ENCODE peak calls at places on chromosomes 6 and 20, in eight cellular contexts. J is heart right ventricle; M is PC-3; N is left ventricle myocardium inferior; E is astrocyte; H is effector memory CD4-positive, alpha-beta T cell; D is fibroblast of lung; X is naive thymus-derived CD4-positive, alpha-beta T cell. Q is an unnamed sample.

GRCh38 chr6:122790740-122791679 is 2.0 kb downstream of the SMPDL3A start:
- DNase-seq in J (no peak), M (no peak), D (no peak), X (no peak), E (no peak), H (no peak), N (no peak), Q (no peak)

GRCh38 chr20:58014628-58015315 is 213.7 kb downstream of the ANKRD60 start:
- DNase-seq in D (peak; percentile 75), M (peak; percentile 98), J (no peak), N (no peak), E (peak; percentile 68), X (peak; percentile 67), H (no peak), Q (peak; percentile 69)

GRCh38 chr20:45311589-45312211 is 3.6 kb upstream of the MATN4 start:
- DNase-seq in N (peak; percentile 40), D (peak; percentile 38), X (peak; percentile 38), H (peak; percentile 24), J (peak; percentile 61), E (peak; percentile 17), M (peak; percentile 81), Q (no peak)

GRCh38 chr6:10599046-10599445 is 77.9 kb downstream of the GCNT2 start:
- DNase-seq in M (no peak), H (no peak), D (no peak), E (no peak), X (no peak), J (no peak), N (no peak), Q (no peak)

GRCh38 chr20:35511814-35512420 is 17.5 kb downstream of the C20orf173 start:
- DNase-seq in X (no peak), D (peak; percentile 45), H (no peak), E (peak; percentile 35), M (peak; percentile 68), J (no peak), N (no peak), Q (no peak)

GRCh38 chr6:35034411-35035171 is 106.5 kb downstream of the TCP11 start:
- DNase-seq in J (peak; percentile 73), N (peak; percentile 71), H (no peak), D (no peak), M (peak; percentile 36), X (no peak), E (no peak), Q (no peak)

GRCh38 chr6:35343092-35343834 is 905 bp downstream of the PPARD start:
- DNase-seq in H (no peak), E (peak; percentile 47), M (peak; percentile 27), D (peak; percentile 47), X (no peak), N (peak; percentile 36), J (peak; percentile 52), Q (no peak)

GRCh38 chr6:52497652-52498408 is 77.7 kb downstream of the EFHC1 start:
- DNase-seq in J (no peak), D (peak; percentile 64), H (no peak), X (no peak), M (no peak), N (peak; percentile 46), E (peak; percentile 62), Q (no peak)

GRCh38 chr6:29743568-29743967 is 20.3 kb downstream of the HLA-F start:
- DNase-seq in E (no peak), X (no peak), M (no peak), H (no peak), N (no peak), D (no peak), J (no peak), Q (no peak)

GRCh38 chr20:33551778-33552177 is 61.9 kb downstream of the CBFA2T2 start:
- DNase-seq in H (no peak), E (peak; percentile 66), N (no peak), X (no peak), J (no peak), D (peak; percentile 69), M (no peak), Q (no peak)

GRCh38 chr6:105587349-105588115 is 184.7 kb upstream of the PREP start:
- DNase-seq in J (no peak), M (peak; percentile 84), N (no peak), E (peak; percentile 95), H (no peak), X (peak; percentile 9), D (peak; percentile 94), Q (peak; percentile 86)

GRCh38 chr20:9375221-9375681 is 139.1 kb upstream of the LAMP5 start:
- DNase-seq in D (no peak), N (no peak), J (no peak), E (peak; percentile 14), H (no peak), M (no peak), X (no peak), Q (no peak)

GRCh38 chr20:16601019-16601418 is 27.8 kb upstream of the KIF16B start:
- DNase-seq in X (no peak), J (no peak), E (no peak), D (no peak), M (no peak), H (no peak), N (no peak), Q (no peak)

GRCh38 chr20:17768267-17768666 is 68.5 kb downstream of the BANF2 start:
- DNase-seq in J (no peak), E (no peak), D (no peak), H (no peak), X (no peak), M (no peak), N (no peak), Q (no peak)

GRCh38 chr6:164095056-164095455 is 680.5 kb downstream of the QKI start:
- DNase-seq in J (no peak), D (peak; percentile 77), X (no peak), M (no peak), H (no peak), E (peak; percentile 73), N (no peak), Q (no peak)

GRCh38 chr20:58870293-58871014 is 17.9 kb downstream of the GNAS start:
- DNase-seq in E (no peak), D (no peak), H (peak; percentile 45), N (peak; percentile 57), M (peak; percentile 91), X (peak; percentile 35), J (peak; percentile 58), Q (no peak)

GRCh38 chr6:132218063-132218696 is 183.1 kb downstream of the MOXD1 start:
- DNase-seq in J (no peak), H (no peak), D (peak; percentile 35), X (no peak), E (no peak), N (no peak), M (peak; percentile 42), Q (no peak)

DNA sequence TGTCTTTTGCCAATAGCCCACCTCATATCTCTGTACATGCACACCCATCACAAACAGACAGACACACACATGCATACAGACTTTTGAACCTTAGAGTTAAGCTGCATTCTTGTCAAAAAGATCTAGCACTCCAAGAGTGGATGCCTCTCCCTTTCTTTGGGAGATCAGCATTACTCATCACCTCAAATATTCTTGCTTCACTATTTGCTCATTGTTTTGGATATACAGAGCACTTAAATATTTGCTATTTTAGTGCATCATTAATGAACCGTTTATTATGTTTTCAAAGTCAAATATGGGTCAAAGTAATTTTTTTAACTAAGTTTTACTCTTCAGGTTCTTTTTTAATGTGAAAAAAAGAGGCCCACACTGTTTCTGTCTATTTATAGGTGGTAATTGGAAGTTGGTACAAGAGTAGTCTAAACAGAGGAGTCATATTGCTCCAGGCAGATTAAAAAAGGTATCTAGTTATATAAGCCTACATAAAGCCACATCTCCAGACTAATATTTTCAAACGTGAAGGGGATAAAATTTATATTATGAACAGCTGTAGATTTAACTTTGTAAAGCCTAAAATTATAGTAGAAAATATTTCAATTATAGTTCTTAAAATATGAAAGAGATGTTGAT is 102.6 kb downstream of the FLRT3 start:
- DNase-seq in D (peak; percentile 74), E (peak; percentile 67), J (no peak), N (no peak), H (no peak), X (no peak), M (peak; percentile 76), Q (peak; percentile 5)
- H3K27ac ChIP-seq in D (no peak overlapping the region), E (peak overlapping the region; percentile 7), J (no peak overlapping the region), N (no peak overlapping the region), H (no peak overlapping the region), X (no peak overlapping the region), M (peak overlapping the region; percentile 25), Q (peak overlapping the region; percentile 38)

DNA sequence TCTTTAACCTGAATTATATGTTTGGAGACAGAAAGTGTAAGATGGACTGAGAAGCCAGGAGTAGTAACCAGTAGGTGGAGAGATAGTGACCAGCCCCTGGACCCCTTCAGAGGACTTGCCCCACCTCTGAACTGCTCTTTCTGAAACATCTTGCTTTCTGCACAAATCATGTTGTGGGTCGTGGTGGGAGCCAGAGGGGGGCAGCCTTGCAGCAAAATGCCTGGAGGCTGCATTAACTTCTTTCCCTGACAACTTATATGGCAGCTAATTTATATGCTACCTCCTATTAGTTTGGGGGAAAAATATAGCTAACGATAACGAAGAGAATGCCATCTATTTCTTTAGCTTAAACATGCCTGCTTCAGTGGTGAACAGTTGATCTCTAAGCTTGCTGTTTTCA is 859.8 kb downstream of the MAFB start:
- DNase-seq in H (no peak), X (no peak), J (peak; percentile 18), M (no peak), E (no peak), D (peak; percentile 40), N (peak; percentile 30), Q (no peak)
- H3K27ac ChIP-seq in H (no peak overlapping the region), X (no peak overlapping the region), J (no peak overlapping the region), M (no peak overlapping the region), E (no peak overlapping the region), D (no peak overlapping the region), N (no peak overlapping the region), Q (no peak overlapping the region)

GRCh38 chr6:156509496-156509895 is 267.7 kb upstream of the ARID1B start:
- DNase-seq in M (no peak), H (no peak), D (no peak), J (no peak), X (no peak), N (no peak), E (no peak), Q (no peak)
- H3K27ac ChIP-seq in M (no peak overlapping the region), H (no peak overlapping the region), D (no peak overlapping the region), J (no peak overlapping the region), X (no peak overlapping the region), N (no peak overlapping the region), E (no peak overlapping the region), Q (no peak overlapping the region)

GRCh38 chr6:37673436-37673835 is 24.2 kb downstream of the MDGA1 start:
- DNase-seq in D (no peak), M (no peak), E (no peak), J (no peak), H (no peak), X (no peak), N (no peak), Q (no peak)
- H3K27ac ChIP-seq in D (no peak overlapping the region), M (no peak overlapping the region), E (no peak overlapping the region), J (no peak overlapping the region), H (no peak overlapping the region), X (no peak overlapping the region), N (no peak overlapping the region), Q (no peak overlapping the region)

Q was measured in epithelial cell of prostate.